ENCODE peak calls at places on chromosomes 16 and 17, in four cellular contexts. G, Z, F and Y are unnamed samples.

GRCh38 chr16:31002252-31002700 is 8.2 kb downstream of the STX1B start:
- DNase-seq in Z (no peak), F (no peak), G (no peak), Y (peak)

GRCh38 chr17:18963126-18964017 is 11.4 kb downstream of the SLC5A10 start:
- DNase-seq in F (no peak), Z (no peak), G (no peak), Y (no peak)

GRCh38 chr17:32627233-32628008 is 140.6 kb downstream of the CDK5R1 start:
- DNase-seq in Z (peak), G (peak), F (no peak), Y (no peak)

GRCh38 chr16:71954180-71954579 is 46.0 kb downstream of the PKD1L3 start:
- DNase-seq in G (no peak), F (no peak), Z (no peak), Y (no peak)

GRCh38 chr17:17729620-17730249 is 48.5 kb downstream of the RAI1 start:
- DNase-seq in F (peak), G (no peak), Z (peak), Y (peak)

GRCh38 chr16:14394834-14395233 is 235.2 kb downstream of the PARN start:
- DNase-seq in G (no peak), F (no peak), Z (no peak), Y (no peak)

GRCh38 chr17:19301274-19301946 is 61.1 kb downstream of the B9D1 start:
- DNase-seq in G (peak), F (no peak), Z (no peak), Y (no peak)

GRCh38 chr16:3003582-3004270 is 9.0 kb upstream of the CLDN9 start:
- DNase-seq in Z (peak), G (peak), F (peak), Y (peak)

GRCh38 chr17:72030067-72030899 is 90.5 kb upstream of the SOX9 start:
- DNase-seq in Z (peak), G (peak), F (no peak), Y (no peak)

GRCh38 chr16:8849411-8850011 is 19.3 kb downstream of the CARHSP1 start:
- DNase-seq in Z (no peak), G (no peak), F (no peak), Y (no peak)

GRCh38 chr17:3020381-3020780 is 43.0 kb downstream of the OR1D5 start:
- DNase-seq in Z (no peak), G (peak), F (no peak), Y (no peak)

GRCh38 chr17:82440377-82440981 is 10.1 kb downstream of the CYBC1 start:
- DNase-seq in F (no peak), G (no peak), Z (no peak), Y (no peak)

GRCh38 chr16:58492066-58492465 is 7.9 kb upstream of the NDRG4 start:
- DNase-seq in F (no peak), G (peak), Z (no peak), Y (no peak)

GRCh38 chr16:48395375-48395774 is 10.2 kb upstream of the SIAH1 start:
- DNase-seq in Z (no peak), F (no peak), G (no peak), Y (no peak)

GRCh38 chr17:54956802-54957201 is 11.7 kb downstream of the COX11 start:
- DNase-seq in Z (no peak), G (no peak), F (no peak), Y (no peak)

GRCh38 chr17:71337903-71338302 is 782.9 kb upstream of the SOX9 start:
- DNase-seq in G (no peak), Z (no peak), F (no peak), Y (no peak)

GRCh38 chr17:40340880-40341807 is 23.4 kb downstream of the GJD3 start:
- DNase-seq in G (peak), F (peak), Z (peak), Y (peak)

GRCh38 chr16:49492090-49492801 is 118.6 kb downstream of the C16orf78 start:
- DNase-seq in Z (peak), G (peak), F (no peak), Y (peak)

GRCh38 chr17:41781404-41782110 is 5.0 kb downstream of the JUP start:
- DNase-seq in F (no peak), G (no peak), Z (no peak), Y (peak)

GRCh38 chr16:1950047-1950446 is 4.4 kb downstream of the RPL3L start:
- DNase-seq in F (no peak), Z (no peak), G (no peak), Y (peak)

GRCh38 chr16:9549487-9549886 is 458.0 kb downstream of the HAPSTR1 start:
- DNase-seq in F (no peak), Z (no peak), G (no peak), Y (no peak)

GRCh38 chr16:12362482-12363458 is 386.2 kb downstream of the SNX29 start:
- DNase-seq in G (no peak), F (no peak), Z (no peak), Y (no peak)

GRCh38 chr17:36817483-36818048 is 119.7 kb upstream of the LHX1 start:
- DNase-seq in F (no peak), G (no peak), Z (no peak), Y (no peak)

GRCh38 chr17:7146115-7146514 is 31.5 kb upstream of the ASGR2 start:
- DNase-seq in G (no peak), F (no peak), Z (no peak), Y (no peak)

GRCh38 chr17:79940381-79941087 is 95.1 kb downstream of the TBC1D16 start:
- DNase-seq in G (no peak), F (no peak), Z (no peak), Y (no peak)

GRCh38 chr16:57013268-57013667 is 23.9 kb downstream of the NLRC5 start:
- DNase-seq in F (peak), G (no peak), Z (peak), Y (peak)

GRCh38 chr17:65542595-65542994 is 18.9 kb downstream of the AXIN2 start:
- DNase-seq in Z (peak), G (no peak), F (peak), Y (peak)

GRCh38 chr16:10571354-10571753 is 9.0 kb downstream of the EMP2 start:
- DNase-seq in Z (no peak), G (no peak), F (no peak), Y (no peak)

GRCh38 chr17:47955497-47956461 is 1.9 kb downstream of the PRR15L start:
- DNase-seq in F (no peak), Z (peak), G (no peak), Y (no peak)

GRCh38 chr16:106623-107324 is 28.7 kb downstream of the MPG start:
- DNase-seq in F (peak), Z (peak), G (peak), Y (peak)

GRCh38 chr17:73348824-73349095 is 37.0 kb upstream of the CDC42EP4 start:
- DNase-seq in F (no peak), G (no peak), Z (no peak), Y (no peak)

GRCh38 chr17:42743595-42744282 is 1.1 kb downstream of the EZH1 start:
- DNase-seq in G (no peak), F (no peak), Z (no peak), Y (no peak)

GRCh38 chr16:74083582-74083981 is 213.0 kb upstream of the PSMD7 start:
- DNase-seq in F (no peak), Z (no peak), G (no peak), Y (no peak)

GRCh38 chr17:13688716-13689115 is 87.0 kb upstream of the HS3ST3A1 start:
- DNase-seq in G (no peak), Z (no peak), F (no peak), Y (no peak)

GRCh38 chr17:59375858-59376257 is 44.4 kb downstream of the YPEL2 start:
- DNase-seq in Z (no peak), F (no peak), G (no peak), Y (no peak)

GRCh38 chr17:6366144-6366755 is 68.7 kb downstream of the AIPL1 start:
- DNase-seq in G (no peak), F (peak), Z (peak), Y (no peak)

DNA sequence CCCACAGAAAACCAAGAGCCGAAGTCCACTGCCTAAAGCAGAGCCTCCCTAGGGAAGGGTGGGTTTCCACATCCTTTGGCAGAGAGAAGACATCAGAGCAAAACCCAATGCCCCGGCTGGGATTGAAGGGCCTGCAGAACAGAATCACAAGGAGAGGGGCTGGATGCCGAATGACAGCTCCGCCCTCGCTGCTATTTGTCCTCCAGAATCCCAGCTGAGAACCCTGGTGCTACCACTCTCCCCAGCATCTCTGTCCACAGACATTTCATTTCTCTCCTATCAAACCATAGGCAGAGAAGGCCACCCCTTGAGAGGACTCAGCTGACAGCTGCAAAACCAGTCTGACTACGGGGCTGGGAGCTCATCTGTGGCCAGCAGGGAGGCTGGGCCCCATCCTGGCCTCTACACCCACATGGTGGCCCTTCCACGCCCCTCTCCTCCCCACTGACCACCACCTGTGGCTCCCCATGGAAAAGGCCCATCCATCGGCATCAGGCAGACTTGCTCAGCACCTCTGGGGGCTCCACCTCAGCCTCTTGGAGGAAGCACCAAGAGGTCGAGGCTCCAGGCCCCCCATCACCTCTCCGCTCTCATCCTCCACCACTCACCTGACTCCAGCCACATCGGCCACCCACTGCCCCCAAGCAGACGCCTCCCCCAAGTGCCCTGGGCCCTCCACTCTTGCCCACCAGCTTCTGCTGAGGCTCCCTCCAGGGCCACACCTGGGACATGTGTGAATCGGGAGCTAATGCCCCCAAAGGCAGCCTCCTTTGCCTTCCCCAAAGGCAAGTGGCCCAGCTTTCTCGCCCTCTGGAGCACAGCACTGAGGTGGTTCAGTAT is 288.5 kb downstream of the C16orf95 start:
- DNase-seq in Z (no peak), G (no peak), F (no peak), Y (no peak)
- H3K4me3 ChIP-seq in Z (no peak), G (no peak), F (no peak), Y (no peak)

DNA sequence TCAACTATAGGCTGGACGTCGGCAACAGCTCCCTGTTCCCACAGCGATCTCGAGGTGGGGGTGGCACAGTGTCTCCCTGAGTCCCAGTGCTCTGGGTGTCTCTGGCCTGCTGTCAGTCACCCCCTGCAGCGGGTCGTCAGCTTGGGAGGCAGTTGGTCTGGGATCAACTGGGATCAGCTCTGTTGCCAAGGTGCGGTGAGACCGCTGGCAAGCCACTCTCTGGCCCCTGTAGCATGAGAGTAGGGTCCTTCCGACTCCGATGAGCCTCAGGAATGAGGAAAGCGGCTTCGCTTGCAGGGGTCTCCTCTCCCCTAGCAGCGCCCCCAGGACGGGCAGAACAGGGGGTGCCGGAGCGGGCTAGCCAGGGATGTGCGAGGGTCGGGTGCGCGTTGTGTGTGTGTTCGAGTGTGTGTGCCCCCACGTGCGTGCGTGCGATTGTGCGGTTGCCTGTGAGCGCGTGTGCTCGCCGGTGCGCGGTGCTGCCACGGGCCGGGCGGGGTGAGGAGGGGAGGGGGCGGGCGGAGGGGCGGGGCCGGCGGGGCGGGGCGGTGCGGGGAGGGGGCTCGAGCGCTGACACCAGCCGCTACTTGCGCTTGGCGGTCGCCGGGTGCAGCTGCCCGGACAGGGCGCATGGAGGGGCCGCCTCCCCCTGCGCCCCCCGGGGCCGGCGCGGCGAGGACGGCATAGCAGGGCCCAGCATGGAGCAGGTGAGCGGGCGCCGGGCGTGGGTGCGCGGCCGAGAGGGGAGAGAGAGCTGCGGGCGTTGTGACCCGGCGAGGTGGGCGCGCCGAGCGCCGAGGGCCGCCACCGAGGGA is 9.4 kb upstream of the ARHGAP23 start:
- DNase-seq in F (no peak), Z (no peak), G (no peak), Y (no peak)
- H3K4me3 ChIP-seq in F (no peak), Z (no peak), G (peak), Y (no peak)

DNA sequence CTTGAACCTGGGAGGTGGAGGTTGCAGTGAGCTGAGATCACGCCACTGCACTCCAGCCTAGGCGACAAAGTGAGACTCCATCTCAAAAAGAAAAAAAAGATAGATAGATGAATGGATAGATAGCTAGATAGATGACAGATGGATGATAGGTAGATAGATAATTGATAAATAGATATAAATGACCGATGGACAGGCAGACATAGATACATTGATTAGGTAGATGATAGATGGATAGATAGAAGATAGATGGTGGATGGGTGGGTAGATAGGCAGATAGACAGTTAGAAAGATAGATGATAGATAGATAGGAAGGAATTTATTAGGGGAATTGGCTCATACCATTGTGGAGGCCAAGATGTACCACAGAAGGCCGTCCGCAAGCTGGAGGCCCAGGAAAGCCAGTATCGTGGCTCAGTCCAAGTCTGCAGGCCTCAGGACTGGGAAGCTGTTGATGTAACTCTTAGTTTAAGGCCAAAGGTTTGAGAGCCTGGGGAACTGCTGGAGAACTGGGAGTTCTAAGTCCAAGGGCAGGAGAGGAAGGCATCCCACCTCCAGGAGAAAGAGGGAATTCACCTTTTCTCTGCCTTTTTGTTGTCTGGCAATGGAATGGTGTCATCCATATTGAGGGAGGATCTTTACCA is 156.1 kb downstream of the SEC14L1 start:
- DNase-seq in F (no peak), G (no peak), Z (no peak), Y (no peak)
- H3K4me3 ChIP-seq in F (no peak), G (no peak), Z (no peak), Y (no peak)

GRCh38 chr17:16463341-16464000 is 28.5 kb downstream of the LRRC75A start:
- DNase-seq in Z (peak), F (no peak), G (peak), Y (no peak)
- H3K4me3 ChIP-seq in Z (no peak), F (no peak), G (no peak), Y (no peak)

GRCh38 chr17:63447688-63448005 is 1.5 kb upstream of the CYB561 start:
- DNase-seq in G (no peak), Z (no peak), F (no peak), Y (no peak)
- H3K4me3 ChIP-seq in G (no peak), Z (no peak), F (peak), Y (no peak)

GRCh38 chr16:53433509-53433908 is 762 bp upstream of the RBL2 start:
- DNase-seq in Z (peak), G (no peak), F (peak), Y (peak)
- H3K4me3 ChIP-seq in Z (peak), G (no peak), F (peak), Y (no peak)

GRCh38 chr17:61208301-61209098 is 191.1 kb upstream of the TBX2 start:
- DNase-seq in G (no peak), F (no peak), Z (no peak), Y (no peak)
- H3K4me3 ChIP-seq in G (peak), F (no peak), Z (no peak), Y (no peak)

GRCh38 chr16:85729907-85730465 is 20.9 kb downstream of the C16orf74 start:
- DNase-seq in Z (no peak), G (no peak), F (no peak), Y (no peak)
- H3K4me3 ChIP-seq in Z (no peak), G (no peak), F (no peak), Y (no peak)